ENCODE peak calls at places on chromosomes 1 and 21, in nine cellular contexts. J is stimulated activated CD4-positive, alpha-beta T cell treated with anti-CD3 and anti-CD28 coated beads, Interleukin-4, amount 100 ng/mL, for 4 hours; V is HEK293T; Z is dermis blood vessel endothelial cell; X is M059J; L is tibial artery; F is NCI-H69; E is NCI-H2081; I is right cardiac atrium. U is an unnamed sample.

GRCh38 chr1:222171005-222171404 is 376.9 kb downstream of the HHIPL2 start:
- DNase-seq in V (peak), E (peak), J (no peak), I (no peak), X (peak), F (peak), Z (peak), L (no peak), U (no peak)

GRCh38 chr1:223731076-223731770 is 18.9 kb downstream of the CAPN2 start:
- DNase-seq in F (peak), V (no peak), J (no peak), X (no peak), Z (peak), L (peak), E (no peak), I (peak), U (no peak)

GRCh38 chr1:218705911-218706893 is 361.1 kb downstream of the TGFB2 start:
- DNase-seq in I (no peak), X (peak), J (no peak), E (no peak), Z (peak), V (no peak), F (no peak), L (no peak), U (no peak)

GRCh38 chr1:9593492-9594465 is 5.1 kb downstream of the TMEM201 start:
- DNase-seq in Z (peak), E (peak), X (peak), V (peak), L (peak), J (peak), I (peak), F (peak), U (peak)

GRCh38 chr21:34766862-34767261 is 98.1 kb downstream of the CLIC6 start:
- DNase-seq in Z (no peak), I (no peak), E (no peak), L (no peak), X (peak), F (no peak), V (no peak), J (no peak), U (no peak)

GRCh38 chr1:165773324-165773965 is 4.8 kb upstream of the TMCO1 start:
- DNase-seq in V (no peak), I (no peak), J (no peak), Z (peak), X (peak), F (no peak), E (no peak), L (no peak), U (no peak)

GRCh38 chr21:45478115-45478801 is 64.0 kb downstream of the SLC19A1 start:
- DNase-seq in E (peak), V (peak), X (no peak), Z (peak), I (peak), F (peak), L (peak), J (peak), U (peak)

GRCh38 chr1:159430985-159431384 is 1.0 kb upstream of the OR10J4 start:
- DNase-seq in Z (no peak), L (no peak), E (no peak), F (no peak), X (no peak), V (no peak), J (no peak), I (no peak), U (no peak)

GRCh38 chr1:1038694-1039093 is 18.8 kb downstream of the AGRN start:
- DNase-seq in Z (no peak), E (no peak), L (no peak), X (no peak), F (no peak), I (no peak), J (no peak), V (no peak), U (no peak)

GRCh38 chr1:202563818-202564217 is 146.4 kb downstream of the SYT2 start:
- DNase-seq in Z (no peak), J (no peak), V (no peak), X (no peak), F (no peak), L (no peak), I (no peak), E (no peak), U (no peak)

GRCh38 chr1:154843913-154844681 is 26.0 kb downstream of the KCNN3 start:
- DNase-seq in X (no peak), E (no peak), V (no peak), I (no peak), L (no peak), J (no peak), Z (no peak), F (no peak), U (no peak)

GRCh38 chr1:242185728-242186127 is 186.8 kb upstream of the MAP1LC3C start:
- DNase-seq in L (no peak), F (peak), V (no peak), I (no peak), E (peak), Z (no peak), J (no peak), X (no peak), U (no peak)

GRCh38 chr1:17895986-17896385 is 140.9 kb downstream of the ACTL8 start:
- DNase-seq in Z (no peak), L (no peak), I (no peak), V (no peak), J (no peak), E (no peak), F (no peak), X (no peak), U (no peak)

GRCh38 chr1:42108309-42108708 is 44.9 kb upstream of the GUCA2B start:
- DNase-seq in X (no peak), E (no peak), J (no peak), Z (no peak), F (no peak), L (no peak), I (no peak), V (no peak), U (no peak)

GRCh38 chr1:100188617-100189016 is 10.6 kb upstream of the LRRC39 start:
- DNase-seq in Z (no peak), X (peak), E (peak), V (no peak), I (no peak), L (no peak), F (peak), J (no peak), U (no peak)

GRCh38 chr1:226674892-226675719 is 64.0 kb downstream of the ITPKB start:
- DNase-seq in V (no peak), J (peak), L (peak), I (peak), F (no peak), Z (peak), E (no peak), X (no peak), U (no peak)

GRCh38 chr1:172343246-172344099 is 77.0 kb upstream of the C1orf105 start:
- DNase-seq in X (peak), F (peak), Z (peak), J (no peak), E (no peak), I (no peak), V (no peak), L (no peak), U (no peak)

GRCh38 chr21:44578371-44579055 is 1.9 kb downstream of the KRTAP10-5 start:
- DNase-seq in I (no peak), Z (no peak), L (no peak), J (no peak), X (no peak), E (no peak), F (no peak), V (no peak), U (no peak)

GRCh38 chr1:111513410-111514020 is 10.1 kb upstream of the ADORA3 start:
- DNase-seq in L (no peak), I (peak), E (no peak), J (no peak), F (no peak), X (no peak), V (no peak), Z (peak), U (no peak)

GRCh38 chr1:187685338-187685737 is 856.6 kb downstream of the PLA2G4A start:
- DNase-seq in V (no peak), J (no peak), X (peak), F (no peak), Z (no peak), I (no peak), L (no peak), E (no peak), U (no peak)

GRCh38 chr1:91564888-91565700 is 64.4 kb downstream of the CDC7 start:
- DNase-seq in Z (peak), X (no peak), F (no peak), V (no peak), I (no peak), E (no peak), J (no peak), L (no peak), U (peak)

GRCh38 chr21:16117851-16118592 is 388.2 kb downstream of the USP25 start:
- DNase-seq in L (no peak), E (no peak), Z (peak), V (no peak), I (no peak), X (peak), F (no peak), J (no peak), U (no peak)

GRCh38 chr1:37259019-37259418 is 215.4 kb upstream of the ZC3H12A start:
- DNase-seq in L (no peak), Z (no peak), J (no peak), X (no peak), V (no peak), I (no peak), E (no peak), F (no peak), U (no peak)

GRCh38 chr1:164033782-164034181 is 525.2 kb upstream of the PBX1 start:
- DNase-seq in I (no peak), E (no peak), Z (no peak), F (no peak), J (no peak), L (no peak), V (no peak), X (no peak), U (no peak)

U was measured in neural crest cell.